ENCODE peak calls at places on chromosome 17, in five cellular contexts. L, S, E, H and W are unnamed samples.

GRCh38 chr17:78496311-78496710 is 80.9 kb downstream of the DNAH17 start:
- DNase-seq in L (no peak), S (no peak), E (no peak), H (no peak), W (no peak)

GRCh38 chr17:68759343-68760140 is 158.4 kb upstream of the FAM20A start:
- DNase-seq in L (peak; percentile 83), S (peak; percentile 18), E (peak; percentile 89), H (peak; percentile 97), W (peak; percentile 91)

GRCh38 chr17:60513014-60513413 is 13.0 kb downstream of the APPBP2 start:
- DNase-seq in L (no peak), S (no peak), E (no peak), H (no peak), W (no peak)

GRCh38 chr17:29835438-29836351 is 94.3 kb downstream of the SSH2 start:
- DNase-seq in L (no peak), S (no peak), E (no peak), H (peak; percentile 30), W (peak; percentile 64)

GRCh38 chr17:27239046-27239445 is 54.9 kb upstream of the WSB1 start:
- DNase-seq in L (no peak), S (peak; percentile 54), E (no peak), H (no peak), W (no peak)

GRCh38 chr17:82679586-82680465 is 18.7 kb downstream of the RAB40B start:
- DNase-seq in L (no peak), S (no peak), E (no peak), H (peak; percentile 50), W (no peak)

GRCh38 chr17:40582328-40582901 is 17.1 kb upstream of the CCR7 start:
- DNase-seq in L (no peak), S (peak; percentile 83), E (no peak), H (peak; percentile 18), W (peak; percentile 76)

GRCh38 chr17:48002208-48002919 is 31.5 kb downstream of the CDK5RAP3 start:
- DNase-seq in L (no peak), S (peak; percentile 42), E (no peak), H (no peak), W (no peak)

GRCh38 chr17:10735821-10736220 is 6.0 kb upstream of the TMEM220 start:
- DNase-seq in L (no peak), S (no peak), E (no peak), H (no peak), W (no peak)

GRCh38 chr17:27294689-27295630 is 1.0 kb downstream of the WSB1 start:
- DNase-seq in L (no peak), S (peak; percentile 64), E (peak; percentile 76), H (peak; percentile 87), W (no peak)

GRCh38 chr17:48429638-48430586 is at the start of gene SKAP1:
- DNase-seq in L (no peak), S (peak; percentile 83), E (no peak), H (peak; percentile 71), W (no peak)

GRCh38 chr17:27958708-27959381 is 65.7 kb upstream of the LYRM9 start:
- DNase-seq in L (no peak), S (no peak), E (no peak), H (peak; percentile 22), W (no peak)

GRCh38 chr17:44997733-44998520 is 29.8 kb upstream of the C1QL1 start:
- DNase-seq in L (no peak), S (no peak), E (peak; percentile 87), H (no peak), W (no peak)
- H3K4me3 ChIP-seq in L (no peak overlapping the region), S (no peak overlapping the region), E (no peak overlapping the region), H (no peak overlapping the region), W (no peak overlapping the region)

GRCh38 chr17:22692801-22693171 is 1000.5 kb downstream of the KCNJ18 start:
- DNase-seq in L (no peak), S (no peak), E (no peak), H (no peak), W (no peak)

GRCh38 chr17:22692066-22692800 is 999.9 kb downstream of the KCNJ18 start:
- DNase-seq in L (no peak), S (no peak), E (no peak), H (no peak), W (no peak)

GRCh38 chr17:22695228-22695619 is 1002.9 kb downstream of the KCNJ18 start:
- DNase-seq in L (no peak), S (no peak), E (no peak), H (no peak), W (no peak)

DNA sequence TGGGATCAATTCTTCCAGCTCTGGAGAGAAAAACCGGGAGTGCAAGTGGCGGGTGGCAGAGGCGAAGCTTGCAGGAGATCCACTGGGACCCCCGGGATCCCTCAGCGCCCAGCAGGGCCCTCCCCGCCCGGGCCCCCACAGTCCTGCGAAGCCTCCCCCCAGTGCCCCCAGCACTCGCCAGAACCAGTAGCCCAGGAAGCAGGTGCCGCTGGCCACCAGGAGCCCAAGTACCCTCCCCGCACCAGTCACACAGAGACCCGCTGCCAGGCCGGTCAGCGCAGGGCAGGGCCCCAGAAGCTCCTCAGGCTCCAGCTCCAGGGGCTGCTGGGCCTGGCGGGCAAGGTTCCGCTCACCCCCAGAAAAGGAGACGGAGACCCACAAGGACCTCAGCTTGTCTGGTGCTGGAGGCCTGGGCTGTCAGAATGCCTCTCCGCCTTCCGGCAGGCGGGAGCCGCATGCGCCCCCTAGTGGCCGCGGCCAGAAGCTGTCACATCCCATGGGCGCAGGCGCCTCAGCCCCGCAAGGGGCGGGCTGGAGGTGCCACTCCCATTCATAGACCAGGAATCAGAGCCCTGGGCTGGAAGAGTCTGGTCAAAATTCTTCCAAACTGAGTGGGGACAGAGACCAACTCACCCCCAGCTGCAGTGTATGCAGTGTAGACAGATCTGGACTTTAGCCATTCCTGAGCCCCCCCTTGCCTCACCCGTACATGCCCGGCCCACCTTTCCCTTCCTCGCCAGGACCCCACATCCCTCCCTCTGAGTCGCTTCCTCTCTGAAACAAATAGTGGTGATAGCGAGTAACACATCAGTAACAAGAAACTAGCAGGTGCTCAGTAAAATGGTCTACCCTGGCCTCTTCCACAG is 1002.3 kb downstream of the KCNJ18 start:
- DNase-seq in L (no peak), S (no peak), E (no peak), H (peak; percentile 11), W (no peak)
- TF ChIP-seq CTCF in L (peak; percentile 9), S (peak; percentile 17), E (peak; percentile 8), H (no peak), W (no peak)

GRCh38 chr17:50561796-50562195 is 1.3 kb downstream of the CACNA1G start:
- DNase-seq in L (no peak), S (no peak), E (no peak), H (no peak), W (no peak)
- H3K4me3 ChIP-seq in L (peak overlapping the region; percentile 75), S (no peak overlapping the region), E (peak overlapping the region; percentile 64), H (peak overlapping the region; percentile 62), W (peak overlapping the region; percentile 55)

DNA sequence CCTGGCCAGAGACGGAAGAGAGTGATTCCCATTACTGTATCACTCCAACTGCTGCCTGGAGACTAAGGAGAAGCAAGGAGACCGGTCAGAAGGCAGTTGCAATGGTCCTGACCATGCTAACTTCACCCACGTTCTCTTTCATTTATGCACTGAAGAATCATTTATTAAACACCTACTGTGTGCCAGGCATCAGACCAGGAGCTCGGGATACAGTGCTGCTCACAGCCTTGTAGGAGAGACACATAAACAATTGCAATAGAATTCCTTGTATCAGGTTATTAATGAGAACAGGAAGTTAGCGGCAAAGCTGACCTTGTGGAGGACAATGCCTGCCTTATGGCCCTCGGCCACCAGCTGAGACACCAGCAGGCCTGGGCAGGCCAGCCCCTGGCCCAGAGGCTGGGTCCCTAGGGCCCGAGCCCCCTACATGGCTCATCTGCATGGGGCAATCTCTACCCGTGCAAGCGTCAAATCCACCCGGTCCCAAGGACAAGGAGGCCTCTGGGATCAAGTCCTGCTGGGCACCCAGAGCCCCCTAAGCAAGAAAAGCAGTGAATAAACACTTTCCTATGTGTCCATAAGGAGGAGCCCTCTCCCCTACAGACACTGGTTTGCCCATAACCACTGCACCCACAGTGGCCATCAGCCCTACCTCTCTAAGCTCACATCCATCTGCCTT is 8.6 kb upstream of the ENPP7 start:
- DNase-seq in L (no peak), S (no peak), E (peak; percentile 51), H (peak; percentile 81), W (no peak)
- TF ChIP-seq CTCF in L (no peak), S (no peak), E (peak; percentile 9), H (peak; percentile 82), W (no peak)

GRCh38 chr17:21375757-21376584 is at the start of gene KCNJ12:
- DNase-seq in L (no peak), S (peak; percentile 35), E (peak; percentile 76), H (peak; percentile 82), W (no peak)
- H3K4me3 ChIP-seq in L (peak within 1 kb of the TSS; percentile 78), S (no peak within 1 kb of the TSS), E (peak within 1 kb of the TSS; percentile 69), H (peak within 1 kb of the TSS; percentile 72), W (peak within 1 kb of the TSS; percentile 52)

DNA sequence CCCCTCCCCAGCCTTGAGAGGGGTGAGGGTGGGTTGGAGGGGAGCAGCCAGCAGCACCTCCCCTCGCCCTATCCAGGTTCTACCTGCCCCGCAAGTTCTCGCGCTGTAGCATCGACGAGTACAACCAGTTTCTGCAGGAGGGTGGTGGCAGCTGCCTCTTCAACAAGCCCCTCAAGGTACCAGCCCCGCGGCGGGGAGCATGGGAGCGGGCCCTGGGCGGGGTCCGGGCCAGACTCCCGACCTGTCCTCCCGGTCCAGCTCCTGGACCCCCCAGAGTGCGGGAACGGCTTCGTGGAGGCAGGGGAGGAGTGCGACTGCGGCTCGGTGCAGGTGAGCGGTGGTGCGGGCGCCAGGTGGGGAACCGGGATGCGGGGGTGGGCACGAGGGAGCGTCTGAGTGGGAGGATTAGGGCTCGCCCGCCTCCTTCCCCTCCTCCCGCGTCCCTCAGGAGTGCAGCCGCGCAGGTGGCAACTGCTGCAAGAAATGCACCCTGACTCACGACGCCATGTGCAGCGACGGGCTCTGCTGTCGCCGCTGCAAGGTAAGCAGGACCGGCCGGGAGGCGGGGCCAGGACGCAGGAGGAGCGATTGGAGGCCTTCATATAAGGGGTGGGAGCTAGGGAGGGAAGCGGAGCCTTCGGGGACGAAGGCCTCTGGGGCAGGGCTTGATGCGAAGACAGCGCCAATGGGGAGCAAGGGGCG is 16.5 kb downstream of the ADAM11 start:
- DNase-seq in L (peak; percentile 89), S (peak; percentile 95), E (no peak), H (peak; percentile 99), W (peak; percentile 98)
- TF ChIP-seq CTCF in L (peak; percentile 15), S (no peak), E (no peak), H (no peak), W (peak; percentile 11)

DNA sequence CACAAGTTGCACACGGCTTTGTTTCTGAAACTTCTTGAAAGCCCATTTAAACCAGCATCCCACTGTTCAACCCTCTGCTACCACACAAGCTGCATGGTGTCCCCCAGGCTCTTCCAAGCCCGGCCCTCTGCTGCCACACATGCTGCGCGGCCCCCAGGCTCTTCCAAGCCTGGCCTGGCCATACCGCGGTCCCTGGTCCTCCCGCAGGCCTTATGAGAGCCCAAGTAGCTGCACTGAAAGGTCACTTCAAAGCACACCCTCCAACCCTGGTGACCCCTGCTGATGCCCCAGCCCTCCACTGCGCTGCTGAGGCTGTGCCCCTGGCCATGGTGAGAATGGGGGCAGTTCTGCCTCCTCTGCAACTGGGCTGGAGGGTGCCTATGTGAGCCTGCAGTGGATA is 25.9 kb upstream of the PVALEF start:
- DNase-seq in L (no peak), S (no peak), E (no peak), H (no peak), W (no peak)
- H3K4me3 ChIP-seq in L (no peak overlapping the region), S (no peak overlapping the region), E (no peak overlapping the region), H (no peak overlapping the region), W (no peak overlapping the region)